ENCODE peak calls at places on chromosomes 1 and 21, in five cellular contexts. P, D, G, C and U are unnamed samples.

GRCh38 chr1:56435434-56436337 is 143.7 kb downstream of the PLPP3 start:
- DNase-seq in C (no peak), G (no peak), D (no peak), P (no peak), U (no peak)

GRCh38 chr1:92804721-92805169 is 19.8 kb upstream of the EVI5 start:
- DNase-seq in G (peak; percentile 99), C (peak; percentile 73), D (no peak), P (peak; percentile 85), U (no peak)

GRCh38 chr1:85078903-85079302 is 30.6 kb upstream of the MCOLN3 start:
- DNase-seq in C (no peak), D (no peak), G (peak; percentile 17), P (no peak), U (no peak)

GRCh38 chr1:44250113-44250781 is 37.0 kb downstream of the DMAP1 start:
- DNase-seq in G (no peak), C (no peak), P (no peak), D (no peak), U (no peak)

GRCh38 chr1:24409535-24409934 is 4.0 kb downstream of the STPG1 start:
- DNase-seq in C (no peak), D (no peak), P (no peak), G (peak; percentile 90), U (no peak)

GRCh38 chr21:14968029-14968428 is 96.8 kb downstream of the NRIP1 start:
- DNase-seq in P (no peak), C (no peak), D (no peak), G (no peak), U (no peak)

GRCh38 chr1:160567858-160568682 is 11.2 kb downstream of the CD84 start:
- DNase-seq in G (no peak), D (no peak), C (no peak), P (no peak), U (peak; percentile 18)

GRCh38 chr1:41610361-41610760 is 125.9 kb upstream of the EDN2 start:
- DNase-seq in D (peak; percentile 9), C (no peak), P (no peak), G (no peak), U (no peak)

GRCh38 chr1:219385786-219386427 is 212.2 kb downstream of the LYPLAL1 start:
- DNase-seq in P (no peak), D (no peak), C (no peak), G (peak; percentile 71), U (no peak)

GRCh38 chr1:212514782-212515181 is 82.1 kb downstream of the NENF start:
- DNase-seq in D (no peak), C (no peak), P (no peak), G (no peak), U (no peak)

GRCh38 chr1:92478393-92478792 is 8.3 kb downstream of the GFI1 start:
- DNase-seq in G (peak; percentile 25), P (no peak), C (no peak), D (no peak), U (no peak)

GRCh38 chr1:45767035-45767434 is 16.6 kb upstream of the IPP start:
- DNase-seq in C (no peak), D (no peak), G (peak; percentile 76), P (no peak), U (no peak)

GRCh38 chr21:45583831-45584509 is 41.7 kb upstream of the SLC19A1 start:
- DNase-seq in C (no peak), G (no peak), D (no peak), P (peak; percentile 2), U (no peak)

GRCh38 chr1:108591471-108591870 is 31.6 kb downstream of the EEIG2 start:
- DNase-seq in D (no peak), P (no peak), C (no peak), G (no peak), U (no peak)

GRCh38 chr1:239179001-239179400 is 207.4 kb upstream of the CHRM3 start:
- DNase-seq in G (no peak), D (no peak), P (no peak), C (no peak), U (no peak)

GRCh38 chr1:2187619-2188018 is 7.0 kb downstream of the FAAP20 start:
- DNase-seq in G (no peak), C (no peak), P (no peak), D (no peak), U (no peak)

GRCh38 chr1:221310180-221310579 is 430.9 kb downstream of the HLX start:
- DNase-seq in D (no peak), C (no peak), P (no peak), G (no peak), U (no peak)

GRCh38 chr1:229363723-229364122 is 20.9 kb upstream of the CCSAP start:
- DNase-seq in G (no peak), C (no peak), D (no peak), P (no peak), U (no peak)

GRCh38 chr1:2194898-2195673 is 514 bp upstream of the FAAP20 start:
- DNase-seq in C (peak; percentile 95), G (peak; percentile 77), P (peak; percentile 92), D (peak; percentile 88), U (peak; percentile 77)

GRCh38 chr1:68917456-68917855 is 420.6 kb upstream of the DEPDC1 start:
- DNase-seq in C (no peak), D (no peak), P (no peak), G (no peak), U (peak; percentile 2)

GRCh38 chr1:60149254-60149653 is 75.7 kb upstream of the C1orf87 start:
- DNase-seq in P (peak; percentile 71), D (no peak), C (peak; percentile 72), G (no peak), U (peak; percentile 75)

GRCh38 chr1:155176544-155177071 is 3.0 kb downstream of the TRIM46 start:
- DNase-seq in P (peak; percentile 96), G (peak; percentile 64), C (peak; percentile 87), D (peak; percentile 78), U (peak; percentile 36)

GRCh38 chr1:9874959-9875635 is 35.0 kb downstream of the CTNNBIP1 start:
- DNase-seq in C (peak; percentile 81), P (peak; percentile 70), D (peak; percentile 30), G (peak; percentile 67), U (peak; percentile 36)

GRCh38 chr21:30340714-30341573 is 3.5 kb upstream of the KRTAP27-1 start:
- DNase-seq in G (peak; percentile 10), C (no peak), P (peak; percentile 56), D (no peak), U (no peak)

GRCh38 chr1:244970661-244971523 is 106.5 kb upstream of the HNRNPU start:
- DNase-seq in D (peak; percentile 93), G (peak; percentile 95), P (peak; percentile 92), C (peak; percentile 97), U (peak; percentile 93)

GRCh38 chr1:183159960-183160359 is 26.1 kb upstream of the LAMC2 start:
- DNase-seq in C (no peak), D (peak; percentile 87), P (peak; percentile 83), G (no peak), U (no peak)

GRCh38 chr1:226314055-226314454 is 5.1 kb upstream of the LIN9 start:
- DNase-seq in C (no peak), G (no peak), P (no peak), D (no peak), U (no peak)

GRCh38 chr21:38254970-38255369 is 1.8 kb upstream of the KCNJ15 start:
- DNase-seq in G (no peak), D (no peak), C (no peak), P (peak; percentile 39), U (no peak)

GRCh38 chr1:84152649-84153056 is 8.6 kb downstream of the PRKACB start:
- DNase-seq in G (no peak), P (no peak), C (no peak), D (no peak), U (no peak)

GRCh38 chr1:92695104-92695503 is 89.8 kb downstream of the EVI5 start:
- DNase-seq in C (no peak), P (no peak), D (no peak), G (peak; percentile 66), U (no peak)

GRCh38 chr1:53975861-53976260 is 29.7 kb downstream of the LRRC42 start:
- DNase-seq in C (no peak), D (no peak), P (no peak), G (no peak), U (no peak)

GRCh38 chr1:229756666-229757065 is 130.6 kb downstream of the URB2 start:
- DNase-seq in G (peak; percentile 54), C (no peak), D (no peak), P (no peak), U (no peak)

DNA sequence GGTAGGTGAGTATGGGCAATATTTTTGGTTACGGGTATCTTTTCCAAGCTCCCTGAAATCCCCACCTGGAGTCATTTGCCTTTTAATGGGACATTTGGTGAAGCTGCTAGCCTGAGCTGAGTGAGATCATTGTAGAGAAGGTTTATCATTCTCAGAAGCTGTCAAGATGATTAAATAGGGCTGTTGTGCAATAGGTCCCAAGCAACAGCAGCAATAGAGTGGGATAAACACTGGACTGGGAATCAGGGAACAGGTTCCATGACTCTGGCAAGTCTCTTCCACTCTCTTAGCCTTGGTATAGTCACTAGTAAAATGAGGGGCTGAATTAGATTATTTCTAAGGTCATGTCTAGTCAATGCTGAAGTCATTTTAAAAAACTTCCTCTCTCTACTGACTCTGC is 30.3 kb upstream of the FAM78B start:
- DNase-seq in D (no peak), P (no peak), C (no peak), G (no peak), U (no peak)
- TF ChIP-seq CTCF in D (no peak), P (no peak), C (no peak), G (no peak), U (no peak)

DNA sequence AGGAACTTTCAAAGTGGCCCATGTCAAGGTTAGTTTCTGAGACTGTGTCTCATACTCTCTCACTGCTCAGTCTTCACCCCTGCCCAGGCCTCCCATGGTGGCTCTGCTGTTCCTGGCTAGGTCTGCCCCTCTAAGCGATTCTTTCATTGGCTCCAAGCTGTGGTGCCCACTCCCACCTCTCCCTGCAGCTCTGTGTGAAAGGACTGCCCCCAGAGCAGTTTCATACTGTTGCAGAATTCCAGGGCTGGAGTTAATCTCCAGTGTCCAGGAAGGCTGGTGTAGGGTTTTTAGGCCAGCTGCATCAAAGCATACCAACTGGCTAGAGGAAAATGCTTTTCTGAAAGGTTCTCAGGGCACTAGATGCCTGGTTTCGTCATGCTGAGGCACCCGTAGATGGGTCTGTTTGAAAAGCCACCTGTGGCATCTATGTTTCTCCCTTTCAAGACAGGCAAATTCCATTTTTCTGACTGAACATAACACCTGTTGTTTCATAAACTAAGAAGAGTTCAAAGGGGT is 153.3 kb downstream of the PLXNA2 start:
- DNase-seq in G (no peak), P (no peak), C (no peak), D (no peak), U (no peak)
- H3K27ac ChIP-seq in G (no peak overlapping the region), P (no peak overlapping the region), C (no peak overlapping the region), D (no peak overlapping the region), U (peak overlapping the region; percentile 42)

GRCh38 chr1:12143631-12144155 is 23.1 kb upstream of the TNFRSF1B start:
- DNase-seq in D (peak; percentile 73), P (peak; percentile 71), G (peak; percentile 98), C (peak; percentile 88), U (peak; percentile 81)
- TF ChIP-seq POLR2A in D (no peak), P (no peak), G (no peak), C (no peak), U (no peak)

GRCh38 chr1:30169269-30169668 is 554.1 kb downstream of the MATN1 start:
- DNase-seq in P (peak; percentile 16), G (no peak), D (no peak), C (no peak), U (no peak)
- TF ChIP-seq CTCF in P (no peak), G (no peak), D (no peak), C (no peak), U (no peak)